ENCODE peak calls at places on chromosomes 2 and 18, in seven cellular contexts. One of them, this sample, is unnamed.

GRCh38 chr18:78492813-78493371 is 486.7 kb upstream of the SALL3 start:
- DNase-seq in adrenal gland: no peak
- DNase-seq in caudate nucleus: no peak
- DNase-seq in Karpas-422: peak; percentile 50
- DNase-seq in AG04450: no peak
- DNase-seq in tibial nerve: no peak
- DNase-seq in CD4-positive, alpha-beta T cell: no peak
- DNase-seq in this sample: no peak

GRCh38 chr18:2847341-2848144 is 737 bp downstream of the EMILIN2 start:
- DNase-seq in adrenal gland: no peak
- DNase-seq in caudate nucleus: no peak
- DNase-seq in Karpas-422: peak; percentile 48
- DNase-seq in AG04450: no peak
- DNase-seq in tibial nerve: no peak
- DNase-seq in CD4-positive, alpha-beta T cell: peak; percentile 15
- DNase-seq in this sample: no peak

GRCh38 chr2:99085400-99085799 is 56.1 kb upstream of the C2orf15 start:
- DNase-seq in adrenal gland: peak; percentile 17
- DNase-seq in caudate nucleus: no peak
- DNase-seq in Karpas-422: peak; percentile 70
- DNase-seq in AG04450: no peak
- DNase-seq in tibial nerve: no peak
- DNase-seq in CD4-positive, alpha-beta T cell: no peak
- DNase-seq in this sample: no peak

GRCh38 chr2:220162320-220162719 is 534.9 kb downstream of the SLC4A3 start:
- DNase-seq in adrenal gland: no peak
- DNase-seq in caudate nucleus: no peak
- DNase-seq in Karpas-422: no peak
- DNase-seq in AG04450: no peak
- DNase-seq in tibial nerve: no peak
- DNase-seq in CD4-positive, alpha-beta T cell: no peak
- DNase-seq in this sample: no peak

GRCh38 chr2:105062158-105062557 is 24.3 kb downstream of the MRPS9 start:
- DNase-seq in adrenal gland: no peak
- DNase-seq in caudate nucleus: no peak
- DNase-seq in Karpas-422: no peak
- DNase-seq in AG04450: no peak
- DNase-seq in tibial nerve: no peak
- DNase-seq in CD4-positive, alpha-beta T cell: no peak
- DNase-seq in this sample: no peak

GRCh38 chr18:50879302-50880107 is 587 bp downstream of the ME2 start:
- DNase-seq in adrenal gland: peak; percentile 45
- DNase-seq in caudate nucleus: no peak
- DNase-seq in Karpas-422: peak; percentile 72
- DNase-seq in AG04450: no peak
- DNase-seq in tibial nerve: no peak
- DNase-seq in CD4-positive, alpha-beta T cell: no peak
- DNase-seq in this sample: no peak

GRCh38 chr2:197174539-197175094 is 136.0 kb downstream of the ANKRD44 start:
- DNase-seq in adrenal gland: peak; percentile 78
- DNase-seq in caudate nucleus: no peak
- DNase-seq in Karpas-422: no peak
- DNase-seq in AG04450: peak; percentile 59
- DNase-seq in tibial nerve: no peak
- DNase-seq in CD4-positive, alpha-beta T cell: peak; percentile 16
- DNase-seq in this sample: no peak

GRCh38 chr2:171574149-171574795 is 52.0 kb downstream of the CYBRD1 start:
- DNase-seq in adrenal gland: peak; percentile 76
- DNase-seq in caudate nucleus: peak; percentile 10
- DNase-seq in Karpas-422: peak; percentile 92
- DNase-seq in AG04450: peak; percentile 15
- DNase-seq in tibial nerve: peak; percentile 67
- DNase-seq in CD4-positive, alpha-beta T cell: peak; percentile 74
- DNase-seq in this sample: peak; percentile 54

GRCh38 chr2:105243961-105244360 is 2.4 kb downstream of the GPR45 start:
- DNase-seq in adrenal gland: no peak
- DNase-seq in caudate nucleus: no peak
- DNase-seq in Karpas-422: peak; percentile 59
- DNase-seq in AG04450: no peak
- DNase-seq in tibial nerve: no peak
- DNase-seq in CD4-positive, alpha-beta T cell: no peak
- DNase-seq in this sample: no peak

GRCh38 chr2:157722580-157723234 is 94.0 kb upstream of the ACVR1C start:
- DNase-seq in adrenal gland: no peak
- DNase-seq in caudate nucleus: no peak
- DNase-seq in Karpas-422: no peak
- DNase-seq in AG04450: no peak
- DNase-seq in tibial nerve: no peak
- DNase-seq in CD4-positive, alpha-beta T cell: no peak
- DNase-seq in this sample: peak; percentile 8

GRCh38 chr18:666177-666576 is 8.7 kb downstream of the TYMS start:
- DNase-seq in adrenal gland: no peak
- DNase-seq in caudate nucleus: no peak
- DNase-seq in Karpas-422: peak; percentile 50
- DNase-seq in AG04450: no peak
- DNase-seq in tibial nerve: no peak
- DNase-seq in CD4-positive, alpha-beta T cell: no peak
- DNase-seq in this sample: no peak

GRCh38 chr18:36516726-36517125 is 219.2 kb downstream of the FHOD3 start:
- DNase-seq in adrenal gland: no peak
- DNase-seq in caudate nucleus: no peak
- DNase-seq in Karpas-422: no peak
- DNase-seq in AG04450: no peak
- DNase-seq in tibial nerve: no peak
- DNase-seq in CD4-positive, alpha-beta T cell: no peak
- DNase-seq in this sample: no peak

GRCh38 chr2:26740890-26741302 is 23.2 kb upstream of the SLC35F6 start:
- DNase-seq in adrenal gland: peak; percentile 15
- DNase-seq in caudate nucleus: no peak
- DNase-seq in Karpas-422: peak; percentile 82
- DNase-seq in AG04450: no peak
- DNase-seq in tibial nerve: no peak
- DNase-seq in CD4-positive, alpha-beta T cell: no peak
- DNase-seq in this sample: no peak

GRCh38 chr18:42426496-42427015 is 471.5 kb downstream of the PIK3C3 start:
- DNase-seq in adrenal gland: no peak
- DNase-seq in caudate nucleus: no peak
- DNase-seq in Karpas-422: no peak
- DNase-seq in AG04450: no peak
- DNase-seq in tibial nerve: no peak
- DNase-seq in CD4-positive, alpha-beta T cell: no peak
- DNase-seq in this sample: no peak

GRCh38 chr2:216774180-216774579 is 78.8 kb upstream of the IGFBP5 start:
- DNase-seq in adrenal gland: no peak
- DNase-seq in caudate nucleus: no peak
- DNase-seq in Karpas-422: no peak
- DNase-seq in AG04450: no peak
- DNase-seq in tibial nerve: no peak
- DNase-seq in CD4-positive, alpha-beta T cell: no peak
- DNase-seq in this sample: no peak
- H3K27ac ChIP-seq in adrenal gland: no peak overlapping the region
- H3K27ac ChIP-seq in caudate nucleus: no peak overlapping the region
- H3K27ac ChIP-seq in Karpas-422: no peak overlapping the region
- H3K27ac ChIP-seq in AG04450: peak overlapping the region; percentile 94
- H3K27ac ChIP-seq in tibial nerve: no peak overlapping the region
- H3K27ac ChIP-seq in CD4-positive, alpha-beta T cell: no peak overlapping the region
- H3K27ac ChIP-seq in this sample: no peak overlapping the region

DNA sequence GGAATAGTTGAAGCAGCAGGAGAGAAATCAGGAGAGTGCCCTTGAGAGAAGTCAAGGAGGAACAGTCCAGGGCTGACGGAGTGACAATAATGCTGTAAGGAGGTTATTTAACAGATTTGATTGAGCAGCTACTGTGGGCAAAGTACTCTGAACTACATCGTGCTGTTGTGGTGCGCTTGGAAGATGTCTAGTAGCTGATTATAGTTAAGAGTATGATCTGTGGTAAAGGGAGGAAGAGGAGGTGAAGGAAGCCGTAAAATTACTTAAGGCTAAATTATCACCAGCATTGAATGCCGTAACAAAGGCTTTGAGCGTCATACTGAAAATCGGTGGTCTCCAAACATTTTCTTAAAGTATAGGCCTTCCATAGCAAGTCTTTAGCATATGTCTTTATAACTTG is 4.5 kb downstream of the PCBP1 start:
- DNase-seq in adrenal gland: no peak
- DNase-seq in caudate nucleus: no peak
- DNase-seq in Karpas-422: peak; percentile 42
- DNase-seq in AG04450: no peak
- DNase-seq in tibial nerve: no peak
- DNase-seq in CD4-positive, alpha-beta T cell: no peak
- DNase-seq in this sample: no peak
- H3K27ac ChIP-seq in adrenal gland: peak overlapping the region; percentile 18
- H3K27ac ChIP-seq in caudate nucleus: no peak overlapping the region
- H3K27ac ChIP-seq in Karpas-422: peak overlapping the region; percentile 98
- H3K27ac ChIP-seq in AG04450: no peak overlapping the region
- H3K27ac ChIP-seq in tibial nerve: peak overlapping the region; percentile 2
- H3K27ac ChIP-seq in CD4-positive, alpha-beta T cell: peak overlapping the region; percentile 100
- H3K27ac ChIP-seq in this sample: no peak overlapping the region

GRCh38 chr2:73087311-73087710 is 15.8 kb upstream of the SFXN5 start:
- DNase-seq in adrenal gland: no peak
- DNase-seq in caudate nucleus: no peak
- DNase-seq in Karpas-422: no peak
- DNase-seq in AG04450: no peak
- DNase-seq in tibial nerve: no peak
- DNase-seq in CD4-positive, alpha-beta T cell: no peak
- DNase-seq in this sample: no peak

GRCh38 chr2:73089270-73090030 is 17.9 kb upstream of the SFXN5 start:
- DNase-seq in adrenal gland: peak; percentile 71
- DNase-seq in caudate nucleus: no peak
- DNase-seq in Karpas-422: no peak
- DNase-seq in AG04450: peak; percentile 98
- DNase-seq in tibial nerve: no peak
- DNase-seq in CD4-positive, alpha-beta T cell: no peak
- DNase-seq in this sample: peak; percentile 27

GRCh38 chr2:73088211-73088610 is 16.7 kb upstream of the SFXN5 start:
- DNase-seq in adrenal gland: no peak
- DNase-seq in caudate nucleus: no peak
- DNase-seq in Karpas-422: no peak
- DNase-seq in AG04450: no peak
- DNase-seq in tibial nerve: no peak
- DNase-seq in CD4-positive, alpha-beta T cell: no peak
- DNase-seq in this sample: no peak

GRCh38 chr2:73091164-73091563 is 19.7 kb upstream of the SFXN5 start:
- DNase-seq in adrenal gland: no peak
- DNase-seq in caudate nucleus: no peak
- DNase-seq in Karpas-422: no peak
- DNase-seq in AG04450: no peak
- DNase-seq in tibial nerve: no peak
- DNase-seq in CD4-positive, alpha-beta T cell: no peak
- DNase-seq in this sample: no peak

GRCh38 chr2:73088703-73089102 is 17.2 kb upstream of the SFXN5 start:
- DNase-seq in adrenal gland: no peak
- DNase-seq in caudate nucleus: no peak
- DNase-seq in Karpas-422: no peak
- DNase-seq in AG04450: no peak
- DNase-seq in tibial nerve: no peak
- DNase-seq in CD4-positive, alpha-beta T cell: no peak
- DNase-seq in this sample: no peak
- H3K27ac ChIP-seq in adrenal gland: no peak overlapping the region
- H3K27ac ChIP-seq in caudate nucleus: no peak overlapping the region
- H3K27ac ChIP-seq in Karpas-422: no peak overlapping the region
- H3K27ac ChIP-seq in AG04450: peak overlapping the region; percentile 96
- H3K27ac ChIP-seq in tibial nerve: no peak overlapping the region
- H3K27ac ChIP-seq in CD4-positive, alpha-beta T cell: no peak overlapping the region
- H3K27ac ChIP-seq in this sample: no peak overlapping the region

DNA sequence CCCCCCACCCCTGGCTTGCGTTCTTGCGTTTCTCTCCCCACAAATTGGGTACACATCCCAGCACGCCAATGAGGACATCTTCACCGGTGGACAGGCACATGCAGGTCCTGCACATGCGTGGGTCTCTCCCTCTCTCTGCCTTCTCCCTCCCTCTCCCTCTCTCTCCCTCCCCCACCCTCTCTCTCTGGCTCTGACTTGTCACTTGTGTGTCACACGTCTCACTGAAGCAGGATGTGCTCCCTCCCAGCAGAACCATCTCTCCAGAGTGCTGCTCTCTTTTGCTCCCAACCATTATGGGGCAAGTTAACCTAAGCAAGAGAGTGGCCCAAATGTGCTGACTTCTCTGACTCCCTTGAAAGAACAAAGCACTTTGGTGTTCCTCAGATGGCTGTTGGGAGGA is 120.8 kb upstream of the CAB39 start:
- DNase-seq in adrenal gland: no peak
- DNase-seq in caudate nucleus: no peak
- DNase-seq in Karpas-422: no peak
- DNase-seq in AG04450: no peak
- DNase-seq in tibial nerve: no peak
- DNase-seq in CD4-positive, alpha-beta T cell: no peak
- DNase-seq in this sample: no peak
- H3K27ac ChIP-seq in adrenal gland: no peak overlapping the region
- H3K27ac ChIP-seq in caudate nucleus: no peak overlapping the region
- H3K27ac ChIP-seq in Karpas-422: no peak overlapping the region
- H3K27ac ChIP-seq in AG04450: no peak overlapping the region
- H3K27ac ChIP-seq in tibial nerve: no peak overlapping the region
- H3K27ac ChIP-seq in CD4-positive, alpha-beta T cell: no peak overlapping the region
- H3K27ac ChIP-seq in this sample: no peak overlapping the region

GRCh38 chr18:77042583-77042982 is 90.0 kb downstream of the MBP start:
- DNase-seq in adrenal gland: no peak
- DNase-seq in caudate nucleus: peak; percentile 50
- DNase-seq in Karpas-422: no peak
- DNase-seq in AG04450: no peak
- DNase-seq in tibial nerve: no peak
- DNase-seq in CD4-positive, alpha-beta T cell: no peak
- DNase-seq in this sample: no peak
- H3K27ac ChIP-seq in adrenal gland: no peak overlapping the region
- H3K27ac ChIP-seq in caudate nucleus: peak overlapping the region; percentile 96
- H3K27ac ChIP-seq in Karpas-422: peak overlapping the region; percentile 99
- H3K27ac ChIP-seq in AG04450: no peak overlapping the region
- H3K27ac ChIP-seq in tibial nerve: peak overlapping the region; percentile 62
- H3K27ac ChIP-seq in CD4-positive, alpha-beta T cell: no peak overlapping the region
- H3K27ac ChIP-seq in this sample: no peak overlapping the region

GRCh38 chr2:46647041-46647440 is 167.7 kb downstream of the TMEM247 start:
- DNase-seq in adrenal gland: no peak
- DNase-seq in caudate nucleus: no peak
- DNase-seq in Karpas-422: no peak
- DNase-seq in AG04450: no peak
- DNase-seq in tibial nerve: no peak
- DNase-seq in CD4-positive, alpha-beta T cell: no peak
- DNase-seq in this sample: no peak

GRCh38 chr2:46643951-46644350 is 164.6 kb downstream of the TMEM247 start:
- DNase-seq in adrenal gland: no peak
- DNase-seq in caudate nucleus: no peak
- DNase-seq in Karpas-422: no peak
- DNase-seq in AG04450: no peak
- DNase-seq in tibial nerve: no peak
- DNase-seq in CD4-positive, alpha-beta T cell: no peak
- DNase-seq in this sample: no peak

GRCh38 chr2:46644690-46645385 is 165.5 kb downstream of the TMEM247 start:
- DNase-seq in adrenal gland: no peak
- DNase-seq in caudate nucleus: no peak
- DNase-seq in Karpas-422: no peak
- DNase-seq in AG04450: no peak
- DNase-seq in tibial nerve: no peak
- DNase-seq in CD4-positive, alpha-beta T cell: no peak
- DNase-seq in this sample: no peak

GRCh38 chr2:46643493-46643892 is 164.1 kb downstream of the TMEM247 start:
- DNase-seq in adrenal gland: no peak
- DNase-seq in caudate nucleus: no peak
- DNase-seq in Karpas-422: peak; percentile 47
- DNase-seq in AG04450: no peak
- DNase-seq in tibial nerve: no peak
- DNase-seq in CD4-positive, alpha-beta T cell: no peak
- DNase-seq in this sample: no peak

GRCh38 chr2:46645681-46646162 is 166.4 kb downstream of the TMEM247 start:
- DNase-seq in adrenal gland: peak; percentile 76
- DNase-seq in caudate nucleus: peak; percentile 54
- DNase-seq in Karpas-422: no peak
- DNase-seq in AG04450: peak; percentile 92
- DNase-seq in tibial nerve: no peak
- DNase-seq in CD4-positive, alpha-beta T cell: no peak
- DNase-seq in this sample: no peak
- H3K27ac ChIP-seq in adrenal gland: peak overlapping the region; percentile 70
- H3K27ac ChIP-seq in caudate nucleus: peak overlapping the region; percentile 11
- H3K27ac ChIP-seq in Karpas-422: no peak overlapping the region
- H3K27ac ChIP-seq in AG04450: peak overlapping the region; percentile 99
- H3K27ac ChIP-seq in tibial nerve: peak overlapping the region; percentile 23
- H3K27ac ChIP-seq in CD4-positive, alpha-beta T cell: no peak overlapping the region
- H3K27ac ChIP-seq in this sample: no peak overlapping the region

This sample was measured in HCT116.